ENCODE peak calls at places on chromosomes 16 and 17, in eight cellular contexts. C, S, L, G, M, U, N and Y are unnamed samples.

GRCh38 chr17:6556121-6557039 is at the start of gene PITPNM3:
- DNase-seq in C (no peak), S (peak), L (no peak), G (peak), M (no peak), U (no peak), N (no peak), Y (no peak)

GRCh38 chr17:40659909-40660308 is 5.1 kb downstream of the KRT222 start:
- DNase-seq in C (no peak), S (no peak), L (no peak), G (no peak), M (no peak), U (no peak), N (no peak), Y (no peak)

GRCh38 chr17:83131268-83132011 is 52.0 kb downstream of the METRNL start:
- DNase-seq in C (peak), S (no peak), L (no peak), G (no peak), M (no peak), U (no peak), N (no peak), Y (no peak)

GRCh38 chr16:56691885-56692284 is 9.6 kb downstream of the MT1X start:
- DNase-seq in C (no peak), S (peak), L (peak), G (peak), M (no peak), U (no peak), N (peak), Y (no peak)

GRCh38 chr17:4161179-4161559 is 18.2 kb downstream of the CYB5D2 start:
- DNase-seq in C (peak), S (peak), L (peak), G (peak), M (no peak), U (peak), N (peak), Y (peak)

GRCh38 chr17:29168079-29168758 is 12.0 kb downstream of the MYO18A start:
- DNase-seq in C (no peak), S (no peak), L (no peak), G (no peak), M (no peak), U (no peak), N (no peak), Y (no peak)

GRCh38 chr16:50933257-50933656 is 191.4 kb downstream of the CYLD start:
- DNase-seq in C (no peak), S (no peak), L (peak), G (no peak), M (no peak), U (no peak), N (no peak), Y (no peak)

GRCh38 chr16:16133943-16134604 is 89.2 kb downstream of the ABCC6 start:
- DNase-seq in C (no peak), S (no peak), L (no peak), G (no peak), M (no peak), U (no peak), N (no peak), Y (no peak)

GRCh38 chr17:37774508-37774907 is 29.6 kb upstream of the HNF1B start:
- DNase-seq in C (no peak), S (no peak), L (no peak), G (no peak), M (no peak), U (no peak), N (no peak), Y (peak)

GRCh38 chr16:88348377-88349152 is 34.2 kb upstream of the ZNF469 start:
- DNase-seq in C (no peak), S (no peak), L (no peak), G (no peak), M (no peak), U (peak), N (no peak), Y (no peak)

GRCh38 chr16:56841233-56841632 is 23.8 kb upstream of the SLC12A3 start:
- DNase-seq in C (no peak), S (no peak), L (no peak), G (no peak), M (no peak), U (no peak), N (peak), Y (no peak)

GRCh38 chr17:36496018-36496789 is 9.7 kb downstream of the ZNHIT3 start:
- DNase-seq in C (no peak), S (no peak), L (no peak), G (no peak), M (no peak), U (no peak), N (peak), Y (no peak)

GRCh38 chr17:73522696-73523095 is 121.5 kb downstream of the SDK2 start:
- DNase-seq in C (no peak), S (no peak), L (no peak), G (no peak), M (no peak), U (no peak), N (no peak), Y (no peak)

GRCh38 chr16:68762996-68763756 is 26.1 kb downstream of the CDH1 start:
- DNase-seq in C (no peak), S (no peak), L (peak), G (no peak), M (no peak), U (no peak), N (no peak), Y (no peak)

GRCh38 chr17:46193246-46193625 is at the start of gene KANSL1:
- DNase-seq in C (peak), S (peak), L (peak), G (peak), M (peak), U (peak), N (peak), Y (peak)

GRCh38 chr17:46195217-46195855 is 2.1 kb upstream of the KANSL1 start:
- DNase-seq in C (no peak), S (no peak), L (no peak), G (no peak), M (no peak), U (no peak), N (no peak), Y (peak)

GRCh38 chr17:46194393-46195216 is 1.4 kb upstream of the KANSL1 start:
- DNase-seq in C (no peak), S (peak), L (no peak), G (peak), M (peak), U (no peak), N (peak), Y (peak)

GRCh38 chr17:46192484-46193245 is 564 bp downstream of the KANSL1 start:
- DNase-seq in C (peak), S (peak), L (peak), G (peak), M (peak), U (peak), N (peak), Y (peak)

DNA sequence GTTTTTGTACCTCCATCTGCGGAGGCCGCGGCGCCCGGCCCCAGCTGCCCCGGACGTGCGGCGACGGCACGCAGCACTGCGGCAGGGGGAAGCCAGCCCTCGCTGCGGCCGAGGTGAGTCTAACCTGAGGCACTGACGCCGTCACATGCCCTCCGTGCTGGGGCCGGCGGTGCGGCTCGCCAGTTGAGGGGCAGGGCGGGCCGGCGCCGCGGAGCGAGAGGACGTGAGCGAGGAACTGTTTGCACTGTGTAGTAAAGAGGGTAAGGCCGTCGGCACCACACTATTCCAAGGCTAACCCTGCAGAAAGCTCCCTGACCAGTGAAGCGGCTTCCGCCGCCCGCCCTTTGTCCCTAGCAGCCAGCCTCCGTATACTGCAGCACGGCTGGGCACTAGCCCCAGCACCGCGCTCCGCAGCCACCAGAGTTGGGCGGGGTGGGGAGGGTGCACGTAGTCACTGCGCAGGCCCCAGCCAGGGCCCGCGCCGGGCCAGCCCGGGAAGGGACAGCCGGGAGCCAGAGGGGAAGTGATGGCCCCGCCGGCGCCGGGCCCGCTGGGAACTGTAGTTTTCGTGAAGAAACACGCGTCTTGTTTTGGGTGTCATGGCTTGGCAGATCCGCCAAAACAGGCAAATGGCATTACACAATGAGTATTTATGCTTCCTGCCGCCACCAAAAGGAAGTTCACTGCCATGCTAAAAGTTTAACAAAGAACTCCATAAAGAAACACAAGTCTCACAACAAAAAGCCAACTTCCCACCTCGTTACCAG is 580 bp upstream of the KANSL1 start:
- DNase-seq in C (peak), S (peak), L (peak), G (peak), M (peak), U (peak), N (peak), Y (peak)
- H3K4me3 ChIP-seq in C (peak), S (peak), L (peak), G (peak), M (peak), U (peak), N (peak), Y (peak)

DNA sequence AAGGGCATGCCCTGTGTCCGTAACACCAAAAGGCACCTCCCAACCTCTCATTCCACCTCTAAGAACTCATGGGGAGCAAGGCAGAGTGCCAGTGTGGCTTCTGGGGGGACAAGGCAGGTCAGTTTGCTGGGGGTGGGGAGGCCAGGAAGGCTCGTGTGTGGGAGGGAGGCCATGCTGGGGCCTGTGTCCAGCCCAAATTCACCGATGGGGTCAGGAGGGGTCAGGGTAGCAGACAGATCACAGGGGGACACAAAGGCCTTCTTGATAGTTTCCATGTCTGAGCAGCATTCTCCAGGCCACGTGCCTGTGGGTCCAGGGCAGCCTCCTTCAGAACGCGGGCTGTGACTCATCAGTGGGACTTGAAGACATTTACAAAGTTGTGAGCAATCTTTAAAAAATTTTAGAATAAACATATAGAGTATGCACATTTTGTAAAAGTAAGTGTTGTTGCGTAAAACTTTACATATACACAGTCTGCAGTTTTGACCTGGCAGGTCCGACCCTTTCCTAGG is 20.9 kb downstream of the SPACA3 start:
- DNase-seq in C (peak), S (peak), L (peak), G (peak), M (no peak), U (no peak), N (peak), Y (no peak)
- H3K4me3 ChIP-seq in C (no peak), S (no peak), L (no peak), G (no peak), M (no peak), U (no peak), N (no peak), Y (no peak)

GRCh38 chr17:76431509-76431908 is 21.4 kb downstream of the UBE2O start:
- DNase-seq in C (no peak), S (no peak), L (no peak), G (no peak), M (no peak), U (no peak), N (no peak), Y (no peak)

GRCh38 chr17:76426853-76427252 is 26.1 kb downstream of the UBE2O start:
- DNase-seq in C (no peak), S (no peak), L (no peak), G (no peak), M (no peak), U (no peak), N (no peak), Y (no peak)

GRCh38 chr17:76428511-76428910 is 24.4 kb downstream of the UBE2O start:
- DNase-seq in C (no peak), S (no peak), L (no peak), G (no peak), M (no peak), U (no peak), N (peak), Y (no peak)

GRCh38 chr17:76432004-76432403 is 20.9 kb downstream of the UBE2O start:
- DNase-seq in C (no peak), S (no peak), L (no peak), G (no peak), M (no peak), U (no peak), N (peak), Y (no peak)

DNA sequence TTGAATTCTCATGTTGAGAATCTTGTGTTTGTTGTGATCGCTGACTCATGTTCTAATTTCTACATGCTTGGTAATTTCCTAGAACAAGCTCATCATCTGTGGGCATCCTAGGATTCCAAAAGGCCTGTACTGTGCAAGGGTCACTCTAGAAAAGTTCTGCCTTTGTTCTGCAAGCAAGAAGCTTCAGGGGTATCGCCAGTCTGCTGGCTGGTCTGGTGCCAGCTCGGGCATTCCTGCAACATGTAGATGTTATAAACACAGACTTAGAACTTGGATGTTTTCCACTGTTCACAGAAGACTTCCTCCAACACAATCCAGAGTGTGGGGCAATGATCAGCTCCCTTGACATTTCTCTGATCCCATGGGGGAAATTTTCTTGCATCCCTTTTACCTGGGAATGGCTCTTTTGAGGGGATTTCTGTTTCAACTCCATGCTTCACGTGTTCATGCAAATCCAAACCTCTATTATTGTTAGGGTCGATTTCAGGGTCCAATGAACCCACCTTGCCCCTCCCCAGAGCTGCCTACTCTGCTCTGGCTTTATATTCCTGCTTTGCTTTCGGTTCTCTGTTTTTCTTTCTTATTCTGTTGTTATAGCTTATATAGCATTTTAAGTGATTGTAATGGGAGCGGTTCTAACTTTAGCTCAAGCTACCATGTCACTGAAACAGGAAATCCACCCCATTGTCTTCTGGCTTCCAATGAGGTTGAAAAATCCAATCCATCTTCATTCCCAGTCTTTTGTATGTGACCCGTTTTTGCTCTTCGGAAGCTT is 25.3 kb downstream of the UBE2O start:
- DNase-seq in C (peak), S (no peak), L (peak), G (no peak), M (no peak), U (no peak), N (peak), Y (no peak)
- H3K4me3 ChIP-seq in C (no peak), S (no peak), L (no peak), G (no peak), M (no peak), U (no peak), N (no peak), Y (no peak)

DNA sequence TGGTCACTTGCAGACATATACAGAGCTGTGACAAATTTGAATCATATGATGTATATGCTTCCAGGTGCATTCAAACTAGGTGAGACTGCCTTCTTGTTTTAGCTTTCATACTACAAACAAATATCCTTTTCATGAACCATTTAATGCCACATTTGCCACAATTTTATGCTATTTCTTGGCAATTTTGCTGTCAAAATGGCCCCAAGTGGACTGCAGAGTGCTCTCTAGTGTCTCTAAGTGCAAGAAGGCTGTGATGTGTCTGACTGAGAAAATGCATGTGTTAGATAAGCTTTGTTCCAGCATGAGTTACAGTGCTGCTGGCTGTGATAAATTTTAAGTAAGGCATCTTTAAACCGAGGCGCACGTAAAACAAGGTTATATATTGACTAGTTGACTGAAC is 38.3 kb downstream of the CDH13 start:
- DNase-seq in C (no peak), S (no peak), L (no peak), G (no peak), M (no peak), U (no peak), N (no peak), Y (no peak)
- H3K4me3 ChIP-seq in C (no peak), S (no peak), L (no peak), G (no peak), M (no peak), U (no peak), N (no peak), Y (no peak)

GRCh38 chr17:14305785-14306496 is 5.1 kb downstream of the HS3ST3B1 start:
- DNase-seq in C (no peak), S (no peak), L (no peak), G (no peak), M (no peak), U (no peak), N (peak), Y (no peak)

GRCh38 chr17:14303343-14304221 is 2.7 kb downstream of the HS3ST3B1 start:
- DNase-seq in C (no peak), S (no peak), L (no peak), G (peak), M (peak), U (no peak), N (peak), Y (no peak)

GRCh38 chr17:14304876-14305636 is 4.2 kb downstream of the HS3ST3B1 start:
- DNase-seq in C (no peak), S (no peak), L (no peak), G (no peak), M (no peak), U (no peak), N (peak), Y (no peak)

GRCh38 chr17:14302421-14303099 is 1.7 kb downstream of the HS3ST3B1 start:
- DNase-seq in C (peak), S (peak), L (peak), G (peak), M (peak), U (peak), N (peak), Y (peak)

DNA sequence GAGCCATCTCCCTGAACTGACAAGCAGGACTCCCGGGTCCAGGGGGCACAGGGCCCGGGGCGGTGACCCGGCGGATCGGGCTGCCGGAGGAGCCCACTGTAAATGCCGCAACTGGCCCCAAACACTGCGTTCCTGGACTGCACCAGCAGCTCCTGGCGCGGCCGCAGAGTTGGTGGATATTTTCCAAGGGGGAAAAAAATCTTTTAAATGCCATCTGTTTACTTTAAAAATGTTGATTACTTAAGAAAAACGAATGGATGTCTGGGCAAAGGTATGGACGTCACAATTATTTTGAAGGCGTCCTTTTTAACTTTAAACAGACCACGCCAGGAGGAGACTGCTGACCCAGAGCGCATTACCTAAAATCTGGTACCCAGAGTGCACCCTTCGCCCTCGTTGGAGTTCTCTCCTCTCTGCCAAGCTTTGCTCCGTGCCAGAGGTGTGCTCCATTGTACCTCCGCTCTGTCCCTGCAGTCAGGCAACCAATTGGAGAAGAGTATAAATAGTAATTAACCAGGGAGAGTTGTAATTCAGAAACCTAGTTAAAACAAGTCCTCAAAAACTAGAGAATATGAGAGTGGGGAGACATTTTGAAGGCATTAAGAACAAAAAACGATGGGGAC is 3.5 kb downstream of the HS3ST3B1 start:
- DNase-seq in C (no peak), S (no peak), L (no peak), G (no peak), M (no peak), U (no peak), N (peak), Y (no peak)
- H3K4me3 ChIP-seq in C (no peak), S (peak), L (peak), G (no peak), M (peak), U (peak), N (peak), Y (no peak)

GRCh38 chr16:24609417-24609739 is 70.0 kb downstream of the RBBP6 start:
- DNase-seq in C (no peak), S (no peak), L (no peak), G (no peak), M (no peak), U (no peak), N (no peak), Y (no peak)
- H3K4me3 ChIP-seq in C (no peak), S (no peak), L (no peak), G (no peak), M (no peak), U (no peak), N (peak), Y (no peak)

DNA sequence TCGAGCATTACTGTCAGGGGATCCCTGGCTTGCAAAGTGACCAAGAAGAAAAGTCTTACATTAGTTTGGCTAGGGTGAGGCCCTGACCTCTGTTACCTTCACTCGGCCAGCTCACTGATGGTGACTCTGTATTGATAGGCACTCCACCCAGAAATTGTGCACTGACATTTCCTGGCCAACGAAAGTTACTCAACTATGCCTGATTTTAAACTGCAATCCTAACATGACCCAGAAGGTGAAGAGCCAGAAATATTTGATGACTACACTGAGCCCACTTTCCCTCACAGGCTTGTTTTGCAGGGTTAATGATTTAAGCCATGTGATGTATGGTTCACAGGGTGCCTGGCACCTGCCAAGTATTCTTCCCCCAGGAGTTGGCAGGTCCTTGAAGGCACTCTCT is 208.2 kb upstream of the MAF start:
- DNase-seq in C (no peak), S (no peak), L (no peak), G (no peak), M (no peak), U (no peak), N (no peak), Y (no peak)
- H3K4me3 ChIP-seq in C (no peak), S (no peak), L (no peak), G (no peak), M (no peak), U (no peak), N (no peak), Y (no peak)

GRCh38 chr16:27232061-27232841 is 28.9 kb downstream of the KDM8 start:
- DNase-seq in C (no peak), S (no peak), L (peak), G (no peak), M (no peak), U (no peak), N (no peak), Y (peak)
- H3K4me3 ChIP-seq in C (no peak), S (no peak), L (no peak), G (no peak), M (no peak), U (no peak), N (no peak), Y (no peak)

GRCh38 chr16:759110-759910 is 1.2 kb upstream of the MSLN start:
- DNase-seq in C (no peak), S (peak), L (no peak), G (peak), M (no peak), U (no peak), N (no peak), Y (no peak)
- H3K4me3 ChIP-seq in C (no peak), S (no peak), L (no peak), G (no peak), M (no peak), U (no peak), N (no peak), Y (no peak)